ENCODE peak calls at places on chromosomes 13 and 19, in nine cellular contexts. One of them, this sample, is unnamed.

GRCh38 chr13:38900188-38900587 is 90.4 kb downstream of the STOML3 start:
- DNase-seq in Calu3: no peak
- DNase-seq in hypothalamus: no peak
- DNase-seq in NCI-H2081: no peak
- DNase-seq in activated T-cell treated with anti-CD3 and anti-CD28 coated beads, Interleukin-2, amount 50 U/mL, for 48 hours: no peak
- DNase-seq in GM04503: no peak
- DNase-seq in AG10803: no peak
- DNase-seq in posterior cingulate gyrus: no peak
- DNase-seq in HEK293T: peak; percentile 27
- DNase-seq in this sample: no peak

GRCh38 chr19:14116918-14117578 is 514 bp downstream of the PRKACA start:
- DNase-seq in Calu3: no peak
- DNase-seq in hypothalamus: no peak
- DNase-seq in NCI-H2081: no peak
- DNase-seq in activated T-cell treated with anti-CD3 and anti-CD28 coated beads, Interleukin-2, amount 50 U/mL, for 48 hours: no peak
- DNase-seq in GM04503: no peak
- DNase-seq in AG10803: no peak
- DNase-seq in posterior cingulate gyrus: peak; percentile 78
- DNase-seq in HEK293T: no peak
- DNase-seq in this sample: peak; percentile 56

GRCh38 chr19:11587973-11588631 is 9.2 kb upstream of the ZNF627 start:
- DNase-seq in Calu3: peak; percentile 4
- DNase-seq in hypothalamus: no peak
- DNase-seq in NCI-H2081: no peak
- DNase-seq in activated T-cell treated with anti-CD3 and anti-CD28 coated beads, Interleukin-2, amount 50 U/mL, for 48 hours: no peak
- DNase-seq in GM04503: no peak
- DNase-seq in AG10803: no peak
- DNase-seq in posterior cingulate gyrus: no peak
- DNase-seq in HEK293T: no peak
- DNase-seq in this sample: no peak

GRCh38 chr13:73133536-73133935 is 74.7 kb downstream of the KLF5 start:
- DNase-seq in Calu3: no peak
- DNase-seq in hypothalamus: no peak
- DNase-seq in NCI-H2081: no peak
- DNase-seq in activated T-cell treated with anti-CD3 and anti-CD28 coated beads, Interleukin-2, amount 50 U/mL, for 48 hours: no peak
- DNase-seq in GM04503: no peak
- DNase-seq in AG10803: no peak
- DNase-seq in posterior cingulate gyrus: no peak
- DNase-seq in HEK293T: no peak
- DNase-seq in this sample: no peak

GRCh38 chr13:113948034-113948742 is 25.7 kb downstream of the C13orf46 start:
- DNase-seq in Calu3: no peak
- DNase-seq in hypothalamus: no peak
- DNase-seq in NCI-H2081: no peak
- DNase-seq in activated T-cell treated with anti-CD3 and anti-CD28 coated beads, Interleukin-2, amount 50 U/mL, for 48 hours: no peak
- DNase-seq in GM04503: no peak
- DNase-seq in AG10803: no peak
- DNase-seq in posterior cingulate gyrus: peak; percentile 35
- DNase-seq in HEK293T: no peak
- DNase-seq in this sample: no peak

GRCh38 chr19:5479958-5480357 is 24.7 kb downstream of the ZNRF4 start:
- DNase-seq in Calu3: no peak
- DNase-seq in hypothalamus: no peak
- DNase-seq in NCI-H2081: no peak
- DNase-seq in activated T-cell treated with anti-CD3 and anti-CD28 coated beads, Interleukin-2, amount 50 U/mL, for 48 hours: no peak
- DNase-seq in GM04503: no peak
- DNase-seq in AG10803: no peak
- DNase-seq in posterior cingulate gyrus: peak; percentile 37
- DNase-seq in HEK293T: no peak
- DNase-seq in this sample: no peak

GRCh38 chr19:13955662-13956364 is 3.5 kb downstream of the DCAF15 start:
- DNase-seq in Calu3: no peak
- DNase-seq in hypothalamus: no peak
- DNase-seq in NCI-H2081: no peak
- DNase-seq in activated T-cell treated with anti-CD3 and anti-CD28 coated beads, Interleukin-2, amount 50 U/mL, for 48 hours: no peak
- DNase-seq in GM04503: no peak
- DNase-seq in AG10803: no peak
- DNase-seq in posterior cingulate gyrus: no peak
- DNase-seq in HEK293T: no peak
- DNase-seq in this sample: no peak

GRCh38 chr13:91647361-91647970 is 249.0 kb downstream of the GPC5 start:
- DNase-seq in Calu3: no peak
- DNase-seq in hypothalamus: no peak
- DNase-seq in NCI-H2081: no peak
- DNase-seq in activated T-cell treated with anti-CD3 and anti-CD28 coated beads, Interleukin-2, amount 50 U/mL, for 48 hours: no peak
- DNase-seq in GM04503: no peak
- DNase-seq in AG10803: no peak
- DNase-seq in posterior cingulate gyrus: no peak
- DNase-seq in HEK293T: peak; percentile 82
- DNase-seq in this sample: no peak

GRCh38 chr19:12778020-12778904 is 2.9 kb upstream of the HOOK2 start:
- DNase-seq in Calu3: peak; percentile 55
- DNase-seq in hypothalamus: no peak
- DNase-seq in NCI-H2081: peak; percentile 85
- DNase-seq in activated T-cell treated with anti-CD3 and anti-CD28 coated beads, Interleukin-2, amount 50 U/mL, for 48 hours: peak; percentile 75
- DNase-seq in GM04503: no peak
- DNase-seq in AG10803: peak; percentile 81
- DNase-seq in posterior cingulate gyrus: peak; percentile 92
- DNase-seq in HEK293T: no peak
- DNase-seq in this sample: peak; percentile 91